ENCODE peak calls at places on chromosomes 11 and 22, in nine cellular contexts. One of them, this sample, is unnamed.

GRCh38 chr11:114179234-114179941 is 116.8 kb upstream of the NNMT start:
- DNase-seq in fibroblast of mammary gland: peak
- DNase-seq in DND-41: no peak
- DNase-seq in stomach: peak
- DNase-seq in endodermal cell: no peak
- DNase-seq in tibial nerve: peak
- DNase-seq in right cardiac atrium: peak
- DNase-seq in NB4: no peak
- DNase-seq in thyroid gland: peak
- DNase-seq in this sample: peak

GRCh38 chr11:859394-860131 is 16.9 kb downstream of the TSPAN4 start:
- DNase-seq in fibroblast of mammary gland: peak
- DNase-seq in DND-41: peak
- DNase-seq in stomach: peak
- DNase-seq in endodermal cell: no peak
- DNase-seq in tibial nerve: peak
- DNase-seq in right cardiac atrium: peak
- DNase-seq in NB4: no peak
- DNase-seq in thyroid gland: peak
- DNase-seq in this sample: peak

GRCh38 chr22:44722611-44723010 is 20.6 kb downstream of the PRR5 start:
- DNase-seq in fibroblast of mammary gland: no peak
- DNase-seq in DND-41: no peak
- DNase-seq in stomach: no peak
- DNase-seq in endodermal cell: no peak
- DNase-seq in tibial nerve: no peak
- DNase-seq in right cardiac atrium: no peak
- DNase-seq in NB4: no peak
- DNase-seq in thyroid gland: no peak
- DNase-seq in this sample: no peak

GRCh38 chr11:96878299-96879051 is 488.7 kb downstream of the JRKL start:
- DNase-seq in fibroblast of mammary gland: no peak
- DNase-seq in DND-41: no peak
- DNase-seq in stomach: no peak
- DNase-seq in endodermal cell: no peak
- DNase-seq in tibial nerve: no peak
- DNase-seq in right cardiac atrium: peak
- DNase-seq in NB4: no peak
- DNase-seq in thyroid gland: no peak
- DNase-seq in this sample: no peak

GRCh38 chr11:62337682-62338181 is 484 bp downstream of the ASRGL1 start:
- DNase-seq in fibroblast of mammary gland: no peak
- DNase-seq in DND-41: no peak
- DNase-seq in stomach: peak
- DNase-seq in endodermal cell: peak
- DNase-seq in tibial nerve: no peak
- DNase-seq in right cardiac atrium: peak
- DNase-seq in NB4: no peak
- DNase-seq in thyroid gland: peak
- DNase-seq in this sample: peak

GRCh38 chr11:94511932-94512781 is at the start of gene C11orf97:
- DNase-seq in fibroblast of mammary gland: peak
- DNase-seq in DND-41: peak
- DNase-seq in stomach: peak
- DNase-seq in endodermal cell: peak
- DNase-seq in tibial nerve: no peak
- DNase-seq in right cardiac atrium: peak
- DNase-seq in NB4: peak
- DNase-seq in thyroid gland: peak
- DNase-seq in this sample: peak

GRCh38 chr22:27518583-27519437 is 282.7 kb downstream of the MN1 start:
- DNase-seq in fibroblast of mammary gland: no peak
- DNase-seq in DND-41: no peak
- DNase-seq in stomach: no peak
- DNase-seq in endodermal cell: no peak
- DNase-seq in tibial nerve: no peak
- DNase-seq in right cardiac atrium: peak
- DNase-seq in NB4: no peak
- DNase-seq in thyroid gland: no peak
- DNase-seq in this sample: no peak

GRCh38 chr11:10331548-10332289 is 26.8 kb downstream of the ADM start:
- DNase-seq in fibroblast of mammary gland: no peak
- DNase-seq in DND-41: no peak
- DNase-seq in stomach: no peak
- DNase-seq in endodermal cell: no peak
- DNase-seq in tibial nerve: no peak
- DNase-seq in right cardiac atrium: no peak
- DNase-seq in NB4: no peak
- DNase-seq in thyroid gland: no peak
- DNase-seq in this sample: no peak

GRCh38 chr22:24465566-24465965 is 29.6 kb upstream of the UPB1 start:
- DNase-seq in fibroblast of mammary gland: peak
- DNase-seq in DND-41: no peak
- DNase-seq in stomach: no peak
- DNase-seq in endodermal cell: peak
- DNase-seq in tibial nerve: no peak
- DNase-seq in right cardiac atrium: no peak
- DNase-seq in NB4: peak
- DNase-seq in thyroid gland: no peak
- DNase-seq in this sample: no peak

GRCh38 chr11:122690801-122691649 is 35.5 kb downstream of the UBASH3B start:
- DNase-seq in fibroblast of mammary gland: peak
- DNase-seq in DND-41: peak
- DNase-seq in stomach: no peak
- DNase-seq in endodermal cell: no peak
- DNase-seq in tibial nerve: no peak
- DNase-seq in right cardiac atrium: no peak
- DNase-seq in NB4: peak
- DNase-seq in thyroid gland: no peak
- DNase-seq in this sample: no peak

GRCh38 chr11:16572946-16573345 is 165.5 kb upstream of the C11orf58 start:
- DNase-seq in fibroblast of mammary gland: no peak
- DNase-seq in DND-41: no peak
- DNase-seq in stomach: no peak
- DNase-seq in endodermal cell: no peak
- DNase-seq in tibial nerve: no peak
- DNase-seq in right cardiac atrium: no peak
- DNase-seq in NB4: no peak
- DNase-seq in thyroid gland: no peak
- DNase-seq in this sample: no peak

GRCh38 chr11:2207773-2208621 is 36.4 kb upstream of the TH start:
- DNase-seq in fibroblast of mammary gland: no peak
- DNase-seq in DND-41: peak
- DNase-seq in stomach: peak
- DNase-seq in endodermal cell: no peak
- DNase-seq in tibial nerve: peak
- DNase-seq in right cardiac atrium: no peak
- DNase-seq in NB4: no peak
- DNase-seq in thyroid gland: no peak
- DNase-seq in this sample: no peak

GRCh38 chr11:46330887-46331652 is 16.2 kb upstream of the DGKZ start:
- DNase-seq in fibroblast of mammary gland: no peak
- DNase-seq in DND-41: peak
- DNase-seq in stomach: no peak
- DNase-seq in endodermal cell: no peak
- DNase-seq in tibial nerve: no peak
- DNase-seq in right cardiac atrium: no peak
- DNase-seq in NB4: peak
- DNase-seq in thyroid gland: no peak
- DNase-seq in this sample: no peak

GRCh38 chr11:34512810-34513673 is 552 bp downstream of the ELF5 start:
- DNase-seq in fibroblast of mammary gland: peak
- DNase-seq in DND-41: peak
- DNase-seq in stomach: peak
- DNase-seq in endodermal cell: peak
- DNase-seq in tibial nerve: no peak
- DNase-seq in right cardiac atrium: peak
- DNase-seq in NB4: peak
- DNase-seq in thyroid gland: peak
- DNase-seq in this sample: no peak

DNA sequence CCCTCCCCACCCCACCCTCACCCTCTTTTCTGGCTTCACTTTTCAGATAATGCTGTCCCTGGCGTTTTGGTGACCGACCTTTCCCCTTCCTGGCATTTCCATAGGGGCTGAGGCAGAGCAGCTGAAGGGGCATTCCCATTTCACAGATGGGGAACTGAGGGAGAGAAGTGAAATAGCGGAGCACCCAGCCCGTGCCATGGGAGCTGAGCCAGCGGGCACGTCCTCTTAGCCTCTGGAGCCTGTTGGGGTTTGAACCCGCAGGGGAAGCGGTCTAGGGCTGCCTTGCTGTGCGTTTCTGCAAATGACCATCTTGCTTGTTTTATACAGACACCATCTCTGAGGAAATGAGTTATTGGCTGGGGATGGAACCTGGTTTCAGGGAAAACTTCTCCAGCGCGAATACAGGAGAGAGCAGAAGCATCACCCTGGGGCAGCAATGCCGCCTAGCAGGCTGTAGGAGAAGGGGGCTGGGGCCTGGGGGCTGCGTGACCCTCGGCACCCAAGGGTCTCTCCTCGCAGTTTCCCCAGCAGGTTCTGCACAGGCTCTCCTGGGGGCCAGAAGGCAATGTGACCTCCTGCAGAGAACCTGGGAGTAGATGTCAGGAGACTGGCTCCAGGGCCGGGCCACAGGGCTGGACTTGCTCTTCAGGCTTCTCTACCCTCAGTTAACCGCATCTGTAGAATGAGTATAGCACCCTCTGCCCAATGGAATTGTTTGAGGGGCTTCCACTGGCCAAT is 1.5 kb downstream of the PTPRJ start:
- DNase-seq in fibroblast of mammary gland: no peak
- DNase-seq in DND-41: no peak
- DNase-seq in stomach: no peak
- DNase-seq in endodermal cell: no peak
- DNase-seq in tibial nerve: no peak
- DNase-seq in right cardiac atrium: peak
- DNase-seq in NB4: peak
- DNase-seq in thyroid gland: no peak
- DNase-seq in this sample: no peak
- H3K4me3 ChIP-seq in fibroblast of mammary gland: peak
- H3K4me3 ChIP-seq in DND-41: no peak
- H3K4me3 ChIP-seq in stomach: peak
- H3K4me3 ChIP-seq in endodermal cell: peak
- H3K4me3 ChIP-seq in tibial nerve: peak
- H3K4me3 ChIP-seq in right cardiac atrium: peak
- H3K4me3 ChIP-seq in NB4: peak
- H3K4me3 ChIP-seq in thyroid gland: peak
- H3K4me3 ChIP-seq in this sample: peak

DNA sequence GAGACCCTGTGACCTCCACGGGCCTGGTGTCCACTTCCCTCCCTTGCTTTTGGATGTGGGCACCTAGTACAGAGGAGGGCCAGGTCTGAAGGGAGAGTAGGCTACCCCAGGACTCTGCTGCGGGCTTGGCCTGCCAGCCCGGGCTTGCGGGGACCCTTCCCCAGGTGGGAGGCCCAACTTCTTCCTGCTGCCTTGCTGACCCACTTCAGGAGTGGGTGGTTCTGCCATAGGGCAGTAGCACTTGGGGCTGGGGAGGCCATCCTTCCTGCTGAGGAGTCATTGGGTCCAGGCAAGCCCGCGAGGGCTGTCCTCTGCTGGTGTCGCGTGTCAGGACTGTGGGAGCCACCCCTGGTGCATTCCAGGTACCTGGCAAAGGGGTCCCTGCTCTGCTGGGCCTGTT is 1250.0 kb downstream of the BRD1 start:
- DNase-seq in fibroblast of mammary gland: no peak
- DNase-seq in DND-41: no peak
- DNase-seq in stomach: no peak
- DNase-seq in endodermal cell: no peak
- DNase-seq in tibial nerve: no peak
- DNase-seq in right cardiac atrium: peak
- DNase-seq in NB4: no peak
- DNase-seq in thyroid gland: no peak
- DNase-seq in this sample: no peak
- H3K4me3 ChIP-seq in fibroblast of mammary gland: no peak
- H3K4me3 ChIP-seq in DND-41: no peak
- H3K4me3 ChIP-seq in stomach: no peak
- H3K4me3 ChIP-seq in endodermal cell: no peak
- H3K4me3 ChIP-seq in tibial nerve: no peak
- H3K4me3 ChIP-seq in right cardiac atrium: no peak
- H3K4me3 ChIP-seq in NB4: no peak
- H3K4me3 ChIP-seq in thyroid gland: no peak
- H3K4me3 ChIP-seq in this sample: peak

DNA sequence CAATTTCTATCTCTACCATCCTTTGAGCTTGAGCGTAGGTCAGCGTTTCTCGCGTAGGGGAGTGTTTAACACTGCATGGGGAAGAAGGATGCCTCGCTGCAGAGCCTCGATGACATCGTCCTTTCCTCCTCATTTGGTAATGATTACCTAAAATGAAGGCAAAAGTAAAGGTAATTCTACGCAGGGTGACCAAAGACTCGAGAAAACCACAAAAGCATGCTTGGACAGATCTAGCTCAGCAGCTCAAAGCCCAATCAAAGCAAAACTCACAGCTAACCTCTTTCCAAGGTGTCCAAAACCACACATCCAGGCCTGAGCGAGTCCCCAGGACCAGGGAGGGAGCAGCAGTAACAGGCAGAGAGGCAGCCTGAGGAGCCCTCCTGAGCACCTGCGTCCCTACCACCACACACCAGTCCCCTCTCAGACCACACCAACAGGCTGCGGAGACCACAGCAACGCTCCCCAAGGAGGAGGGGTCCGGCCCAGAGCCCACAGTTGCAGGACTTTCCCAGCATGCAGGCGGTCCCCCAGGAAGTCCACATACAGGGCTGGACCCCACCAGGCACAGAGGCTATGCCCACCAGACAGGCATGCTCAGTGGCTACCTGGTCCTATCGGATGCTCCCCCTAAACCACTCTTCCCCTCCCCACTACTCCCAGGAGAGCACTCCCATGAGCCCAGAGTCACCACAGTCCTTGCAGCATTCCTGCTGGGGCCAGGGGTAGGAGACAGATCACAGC is 3.3 kb downstream of the BRD1 start:
- DNase-seq in fibroblast of mammary gland: no peak
- DNase-seq in DND-41: no peak
- DNase-seq in stomach: no peak
- DNase-seq in endodermal cell: no peak
- DNase-seq in tibial nerve: no peak
- DNase-seq in right cardiac atrium: no peak
- DNase-seq in NB4: no peak
- DNase-seq in thyroid gland: no peak
- DNase-seq in this sample: no peak
- H3K4me3 ChIP-seq in fibroblast of mammary gland: no peak
- H3K4me3 ChIP-seq in DND-41: no peak
- H3K4me3 ChIP-seq in stomach: no peak
- H3K4me3 ChIP-seq in endodermal cell: no peak
- H3K4me3 ChIP-seq in tibial nerve: no peak
- H3K4me3 ChIP-seq in right cardiac atrium: no peak
- H3K4me3 ChIP-seq in NB4: no peak
- H3K4me3 ChIP-seq in thyroid gland: no peak
- H3K4me3 ChIP-seq in this sample: no peak

DNA sequence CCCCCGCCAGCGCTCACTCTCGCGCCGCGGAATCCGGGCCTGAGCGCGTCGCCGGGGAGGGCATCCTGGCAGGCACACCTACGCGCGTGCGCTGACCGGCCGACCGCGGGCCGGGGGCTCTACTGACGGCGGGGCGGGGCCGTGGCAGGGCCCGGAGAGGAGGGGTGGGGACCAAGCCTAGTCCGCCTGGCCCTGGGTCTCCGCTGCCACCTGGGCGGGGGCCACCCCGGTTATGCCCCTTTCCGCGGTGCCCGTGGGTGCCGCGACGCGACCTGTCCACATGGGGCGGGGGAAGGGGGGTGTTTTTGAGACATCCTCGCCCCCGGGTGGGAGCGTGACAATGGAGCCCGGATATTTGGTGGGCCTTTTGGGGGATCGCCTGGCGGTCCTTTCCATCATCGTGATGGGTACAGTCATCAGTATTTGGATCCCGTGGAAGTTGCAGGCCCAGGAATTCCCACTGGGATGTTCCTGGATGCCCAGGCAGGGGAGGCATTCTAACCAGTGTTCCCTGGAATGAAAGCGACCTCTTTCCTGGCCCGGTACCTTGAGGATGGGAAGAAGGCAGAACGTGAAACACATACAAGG is 2.2 kb downstream of the NCAM1 start:
- DNase-seq in fibroblast of mammary gland: no peak
- DNase-seq in DND-41: no peak
- DNase-seq in stomach: no peak
- DNase-seq in endodermal cell: no peak
- DNase-seq in tibial nerve: no peak
- DNase-seq in right cardiac atrium: peak
- DNase-seq in NB4: no peak
- DNase-seq in thyroid gland: peak
- DNase-seq in this sample: no peak
- H3K4me3 ChIP-seq in fibroblast of mammary gland: no peak
- H3K4me3 ChIP-seq in DND-41: no peak
- H3K4me3 ChIP-seq in stomach: peak
- H3K4me3 ChIP-seq in endodermal cell: peak
- H3K4me3 ChIP-seq in tibial nerve: peak
- H3K4me3 ChIP-seq in right cardiac atrium: peak
- H3K4me3 ChIP-seq in NB4: no peak
- H3K4me3 ChIP-seq in thyroid gland: peak
- H3K4me3 ChIP-seq in this sample: peak